ENCODE peak calls at places on chromosomes 6 and 20, in six cellular contexts. T is T-helper 2 cell, M is NAMALWA, C is upper lobe of right lung, B is HTR-8/SVneo, Q is Calu3. Z is an unnamed sample.

GRCh38 chr6:89217308-89217999 is at the start of gene GABRR1:
- DNase-seq in Q (no peak), T (no peak), B (no peak), M (no peak), C (no peak), Z (no peak)

GRCh38 chr6:66336171-66336570 is 629.1 kb upstream of the EYS start:
- DNase-seq in T (no peak), Q (no peak), B (peak), C (no peak), M (no peak), Z (no peak)

GRCh38 chr6:169792306-169793015 is 41.0 kb downstream of the ERMARD start:
- DNase-seq in M (no peak), C (peak), T (no peak), Q (no peak), B (no peak), Z (no peak)

GRCh38 chr6:142617158-142617557 is 315.4 kb downstream of the ADGRG6 start:
- DNase-seq in T (no peak), C (no peak), Q (no peak), M (no peak), B (no peak), Z (no peak)

GRCh38 chr20:20525756-20526155 is 157.9 kb downstream of the INSM1 start:
- DNase-seq in C (no peak), M (no peak), B (no peak), T (no peak), Q (no peak), Z (no peak)

GRCh38 chr6:118382126-118382525 is 166.0 kb upstream of the PLN start:
- DNase-seq in B (no peak), C (no peak), M (no peak), Q (no peak), T (no peak), Z (no peak)

GRCh38 chr6:142853244-142854180 is 91.5 kb downstream of the HIVEP2 start:
- DNase-seq in T (no peak), M (peak), B (no peak), Q (no peak), C (no peak), Z (no peak)

GRCh38 chr6:165663283-165663735 is 268 bp upstream of the PDE10A start:
- DNase-seq in C (no peak), Q (peak), B (no peak), M (no peak), T (no peak), Z (no peak)

GRCh38 chr6:36184311-36184710 is 12.2 kb upstream of the BRPF3 start:
- DNase-seq in Q (no peak), C (no peak), M (no peak), B (no peak), T (no peak), Z (no peak)

GRCh38 chr6:168584251-168584650 is 143.3 kb downstream of the SMOC2 start:
- DNase-seq in C (no peak), B (no peak), T (no peak), Q (no peak), M (no peak), Z (no peak)

GRCh38 chr20:1998715-1999114 is 4.9 kb upstream of the PDYN start:
- DNase-seq in Q (no peak), T (no peak), M (no peak), B (no peak), C (no peak), Z (no peak)

GRCh38 chr6:63560806-63561672 is 11.2 kb upstream of the LOC128125822 start:
- DNase-seq in M (no peak), B (peak), C (no peak), T (no peak), Q (no peak), Z (no peak)

GRCh38 chr6:111291334-111291705 is 191.7 kb downstream of the REV3L start:
- DNase-seq in Q (no peak), T (no peak), M (no peak), C (no peak), B (no peak), Z (no peak)

GRCh38 chr6:116779569-116780164 is 14.1 kb upstream of the FAM162B start:
- DNase-seq in C (no peak), M (peak), B (peak), T (no peak), Q (peak), Z (no peak)

GRCh38 chr6:63904844-63905243 is 269.2 kb downstream of the PHF3 start:
- DNase-seq in T (no peak), B (peak), C (no peak), M (no peak), Q (no peak), Z (no peak)

GRCh38 chr20:59718071-59718470 is 113.7 kb downstream of the PHACTR3 start:
- DNase-seq in B (no peak), M (no peak), C (no peak), Q (no peak), T (no peak), Z (no peak)

GRCh38 chr20:60054716-60055371 is 96.6 kb downstream of the CDH26 start:
- DNase-seq in Q (no peak), T (no peak), B (no peak), C (no peak), M (no peak), Z (no peak)

GRCh38 chr20:4064118-4064962 is 49.0 kb upstream of the RNF24 start:
- DNase-seq in B (peak), M (no peak), T (no peak), C (peak), Q (peak), Z (no peak)

GRCh38 chr6:10449751-10450150 is 34.9 kb upstream of the TFAP2A start:
- DNase-seq in C (no peak), B (no peak), T (no peak), Q (no peak), M (no peak), Z (no peak)

GRCh38 chr6:14282326-14282725 is 164.8 kb downstream of the CD83 start:
- DNase-seq in B (no peak), T (no peak), C (no peak), Q (no peak), M (no peak), Z (no peak)

GRCh38 chr6:28105286-28105685 is 19.1 kb upstream of the ZSCAN16 start:
- DNase-seq in C (no peak), T (no peak), B (peak), M (peak), Q (peak), Z (no peak)

GRCh38 chr6:70299456-70299855 is 3.4 kb downstream of the COL9A1 start:
- DNase-seq in Q (no peak), C (no peak), M (peak), B (no peak), T (no peak), Z (no peak)

GRCh38 chr6:160792711-160793110 is 90.7 kb downstream of the PLG start:
- DNase-seq in Q (peak), B (no peak), M (no peak), C (no peak), T (no peak), Z (no peak)

GRCh38 chr20:61536671-61537070 is 284.6 kb downstream of the CDH4 start:
- DNase-seq in C (no peak), Q (no peak), M (no peak), B (no peak), T (no peak), Z (no peak)

GRCh38 chr6:159533568-159533967 is 159.5 kb downstream of the SOD2 start:
- DNase-seq in C (no peak), M (no peak), T (no peak), B (no peak), Q (no peak), Z (no peak)

GRCh38 chr6:101779051-101779844 is 385.7 kb downstream of the GRIK2 start:
- DNase-seq in C (no peak), T (no peak), M (no peak), B (no peak), Q (no peak), Z (no peak)

GRCh38 chr6:163180874-163181541 is 233.5 kb upstream of the QKI start:
- DNase-seq in M (peak), Q (peak), C (peak), T (no peak), B (peak), Z (no peak)

GRCh38 chr6:89987140-89987539 is 92.9 kb downstream of the GJA10 start:
- DNase-seq in C (no peak), Q (no peak), B (no peak), M (no peak), T (no peak), Z (no peak)

GRCh38 chr6:32962427-32962826 is 6.0 kb upstream of the BRD2 start:
- DNase-seq in C (no peak), B (no peak), T (no peak), M (no peak), Q (no peak), Z (no peak)

GRCh38 chr6:10964684-10965083 is 77.8 kb downstream of the SYCP2L start:
- DNase-seq in M (no peak), C (no peak), B (no peak), Q (no peak), T (no peak), Z (no peak)

GRCh38 chr20:7015257-7015656 is 247.8 kb downstream of the BMP2 start:
- DNase-seq in Q (no peak), M (no peak), T (no peak), C (no peak), B (no peak), Z (no peak)

GRCh38 chr6:21201673-21202430 is 391.7 kb upstream of the SOX4 start:
- DNase-seq in B (no peak), T (no peak), Q (peak), M (no peak), C (no peak), Z (no peak)

GRCh38 chr6:41416165-41416837 is 80.9 kb downstream of the NCR2 start:
- DNase-seq in Q (no peak), B (no peak), T (no peak), C (no peak), M (no peak), Z (no peak)

GRCh38 chr20:17895641-17896246 is 72.8 kb downstream of the SNX5 start:
- DNase-seq in C (peak), B (no peak), T (no peak), M (no peak), Q (no peak), Z (no peak)